ENCODE peak calls at places on chromosomes 11 and 22, in six cellular contexts. B, W, R, Q, G and L are unnamed samples.

GRCh38 chr11:96037267-96037990 is 113.5 kb upstream of the MTMR2 start:
- DNase-seq in R (no peak), B (peak), G (no peak), W (no peak), Q (no peak), L (no peak)

GRCh38 chr11:47641585-47642098 is 717 bp downstream of the MTCH2 start:
- DNase-seq in B (no peak), R (no peak), W (peak), Q (no peak), G (no peak), L (no peak)

GRCh38 chr11:1116104-1116503 is 41.4 kb downstream of the MUC2 start:
- DNase-seq in B (no peak), W (no peak), Q (no peak), G (peak), R (peak), L (no peak)

GRCh38 chr11:73334244-73335203 is 26.4 kb downstream of the ARHGEF17 start:
- DNase-seq in R (peak), G (peak), B (peak), W (peak), Q (no peak), L (no peak)

GRCh38 chr11:71485063-71485399 is 32.0 kb downstream of the NADSYN1 start:
- DNase-seq in Q (no peak), G (peak), B (no peak), W (no peak), R (no peak), L (no peak)

GRCh38 chr11:28461338-28461737 is 353.1 kb downstream of the METTL15 start:
- DNase-seq in R (no peak), B (no peak), W (peak), G (no peak), Q (no peak), L (no peak)

GRCh38 chr11:69343401-69344321 is 49.7 kb downstream of the MYEOV start:
- DNase-seq in G (no peak), W (no peak), B (no peak), Q (no peak), R (no peak), L (peak)

GRCh38 chr11:96241351-96241841 is 101.6 kb downstream of the MAML2 start:
- DNase-seq in G (no peak), W (no peak), B (no peak), R (no peak), Q (no peak), L (no peak)

DNA sequence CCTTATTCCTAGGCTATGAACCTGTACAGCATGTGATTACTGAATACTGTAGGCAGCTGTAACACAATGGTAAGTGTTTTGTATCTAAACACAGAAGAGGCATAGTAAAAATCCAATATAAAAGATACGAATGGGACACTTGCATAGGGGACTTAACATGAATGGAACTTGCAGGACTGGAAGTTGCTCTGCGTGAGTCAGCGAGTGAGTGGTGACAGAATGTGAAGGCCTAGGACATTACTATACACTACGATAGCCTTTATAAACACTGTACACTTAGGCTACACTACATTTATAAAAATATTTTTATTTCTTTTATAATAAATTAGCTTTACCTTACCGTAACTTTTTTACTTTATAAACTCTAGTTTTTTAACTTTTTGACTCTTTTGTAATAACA is 81.1 kb downstream of the PGR start:
- DNase-seq in B (no peak), R (no peak), G (no peak), Q (no peak), W (no peak), L (no peak)
- H3K4me3 ChIP-seq in B (no peak), R (no peak), G (no peak), Q (no peak), W (no peak), L (no peak)

DNA sequence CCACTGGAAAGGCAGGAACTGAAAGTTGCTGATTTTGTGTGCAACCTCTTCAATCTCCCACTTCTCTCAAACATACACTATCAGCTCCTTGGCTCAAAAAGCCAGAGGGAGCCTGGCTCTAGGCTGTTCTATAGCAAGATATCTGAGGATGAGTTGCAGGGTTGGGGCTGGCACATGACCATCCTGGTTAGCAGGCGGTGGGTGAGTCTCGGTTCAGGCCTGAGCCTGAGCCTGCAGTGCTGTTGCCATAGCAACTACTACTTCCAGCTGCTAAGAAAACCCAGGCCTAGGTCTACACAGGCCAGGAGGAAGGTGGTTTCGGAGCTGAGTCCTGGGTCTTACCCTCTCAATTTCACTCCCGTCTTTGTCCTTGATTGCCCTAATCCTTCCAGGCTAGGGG is 39.0 kb downstream of the CWC15 start:
- DNase-seq in R (no peak), B (no peak), G (no peak), Q (no peak), W (peak), L (no peak)
- H3K27ac ChIP-seq in R (peak), B (no peak), G (no peak), Q (no peak), W (peak), L (peak)

DNA sequence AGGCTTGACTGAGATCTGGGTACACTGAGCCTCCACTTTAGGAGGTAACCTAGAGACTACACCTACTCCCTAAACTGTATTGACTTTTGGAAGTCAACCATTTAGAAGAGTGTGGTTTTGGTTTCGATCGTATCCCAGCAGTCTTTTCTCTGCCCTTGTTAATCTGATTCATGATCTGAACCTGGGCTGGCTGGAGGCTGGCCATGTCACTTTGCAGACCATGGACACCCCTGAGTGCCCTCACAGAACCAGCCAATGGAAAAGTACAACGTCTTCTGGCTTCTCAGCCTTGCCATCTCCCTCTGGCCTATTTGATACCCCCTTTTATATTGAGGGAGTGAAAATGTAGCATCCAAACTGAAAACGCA is 10.8 kb downstream of the EHF start:
- DNase-seq in Q (no peak), W (no peak), R (no peak), G (no peak), B (peak), L (no peak)
- H3K4me3 ChIP-seq in Q (no peak), W (no peak), R (no peak), G (no peak), B (peak), L (no peak)

GRCh38 chr22:34236527-34236926 is 316.3 kb upstream of the LARGE1 start:
- DNase-seq in Q (no peak), B (no peak), R (peak), W (no peak), G (no peak), L (no peak)
- H3K27ac ChIP-seq in Q (no peak), B (no peak), R (peak), W (no peak), G (no peak), L (no peak)

DNA sequence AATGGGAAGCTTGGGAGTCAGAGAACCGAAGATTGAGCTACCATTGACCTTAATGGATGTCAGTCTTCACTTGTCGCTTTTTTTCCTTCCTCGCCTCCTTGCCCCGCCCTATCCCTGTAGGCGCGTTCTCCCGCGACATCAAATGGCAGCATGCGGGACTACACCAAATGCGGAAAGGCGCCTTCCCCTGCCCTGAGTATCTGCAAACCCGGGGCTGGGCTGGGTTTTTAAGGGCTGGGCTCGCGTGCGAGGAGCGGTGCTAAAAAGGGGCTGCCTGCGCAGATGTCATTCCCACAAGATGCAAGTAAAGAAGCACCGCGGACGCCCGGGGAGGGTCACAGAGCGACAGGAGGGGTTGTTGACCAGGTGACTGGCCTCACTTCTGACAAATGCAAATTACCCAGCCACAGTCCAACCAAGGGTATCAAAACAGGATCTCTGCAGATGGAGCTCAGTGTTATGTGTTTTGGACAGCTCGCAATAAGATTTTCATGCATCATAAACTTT is 4.7 kb upstream of the FAM111B start:
- DNase-seq in B (no peak), W (peak), Q (peak), R (peak), G (peak), L (no peak)
- H3K4me3 ChIP-seq in B (no peak), W (peak), Q (peak), R (peak), G (no peak), L (peak)

GRCh38 chr22:26797910-26798309 is 140.5 kb downstream of the MIAT start:
- DNase-seq in W (no peak), G (no peak), B (no peak), Q (no peak), R (no peak), L (no peak)
- H3K27ac ChIP-seq in W (no peak), G (no peak), B (no peak), Q (no peak), R (no peak), L (no peak)

DNA sequence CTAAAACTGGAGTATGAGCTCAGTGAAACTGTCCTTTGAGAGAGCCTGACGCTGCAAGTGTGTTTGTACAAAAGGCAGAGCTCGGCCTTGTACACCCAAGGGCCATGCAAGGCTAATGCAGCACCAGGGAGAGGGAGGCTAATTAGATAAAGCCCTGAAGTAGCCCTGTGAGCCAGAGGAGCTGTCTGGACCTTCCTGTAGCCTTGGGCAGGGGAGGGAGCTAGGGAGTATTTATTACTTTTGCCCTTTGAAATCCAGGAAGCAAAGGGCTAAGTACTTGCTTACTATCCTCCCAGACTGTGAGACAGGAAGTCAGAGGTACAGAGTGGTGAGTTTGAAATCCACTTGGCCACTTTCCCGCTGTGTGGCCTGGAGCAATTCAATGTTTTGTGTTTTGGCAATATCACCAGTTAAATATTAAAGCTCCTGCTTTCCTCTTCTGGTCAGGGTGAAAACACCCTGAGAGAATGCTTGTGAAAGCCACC is 10.2 kb upstream of the LDHA start:
- DNase-seq in G (no peak), Q (no peak), B (peak), R (peak), W (peak), L (no peak)
- H3K4me3 ChIP-seq in G (no peak), Q (no peak), B (peak), R (peak), W (no peak), L (peak)

DNA sequence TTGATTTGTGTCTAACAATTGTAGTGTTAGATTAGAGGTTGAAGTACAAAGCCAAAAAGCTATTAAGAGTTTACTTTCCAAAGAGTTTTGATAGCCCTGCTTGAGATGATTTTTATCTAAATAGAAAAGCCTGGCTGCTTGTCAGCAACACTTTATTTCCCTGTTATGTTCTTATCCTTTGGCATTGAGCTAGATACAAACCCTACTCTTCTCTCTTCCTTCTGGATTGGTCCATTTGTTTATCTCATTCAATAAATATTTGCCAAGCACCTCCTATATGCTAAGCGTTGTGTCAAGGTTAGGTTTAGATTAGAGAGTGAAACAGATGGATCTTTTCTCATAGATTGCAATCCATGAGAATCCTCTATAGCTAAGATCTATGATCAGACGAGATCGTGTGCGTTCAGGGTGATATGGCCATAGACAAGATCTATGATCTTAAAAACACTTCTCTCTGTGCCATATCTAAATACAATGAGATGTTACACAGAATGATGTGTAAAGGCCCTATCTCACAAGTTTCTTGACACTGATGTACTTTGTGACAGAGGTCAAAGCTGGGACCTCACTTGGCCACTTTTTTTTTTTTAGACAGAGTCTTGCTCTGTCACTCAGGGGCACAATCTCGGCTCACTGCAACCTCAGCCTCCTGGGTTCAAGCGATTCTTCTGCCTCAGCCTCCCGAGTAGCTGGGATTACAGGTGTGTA is 57.8 kb downstream of the CTNND1 start:
- DNase-seq in G (no peak), R (no peak), B (no peak), W (no peak), Q (no peak), L (no peak)
- H3K27ac ChIP-seq in G (no peak), R (peak), B (no peak), W (no peak), Q (no peak), L (no peak)